ENCODE peak calls at places on chromosomes 6 and 20, in four cellular contexts. One of them, this sample, is unnamed.

GRCh38 chr6:106609699-106610098 is 19.6 kb downstream of the RTN4IP1 start:
- DNase-seq in SK-N-SH: peak
- DNase-seq in H1: no peak
- DNase-seq in HCT116: peak
- DNase-seq in this sample: no peak

GRCh38 chr6:137258170-137258569 is 39.0 kb upstream of the IFNGR1 start:
- DNase-seq in SK-N-SH: no peak
- DNase-seq in H1: no peak
- DNase-seq in HCT116: no peak
- DNase-seq in this sample: no peak

GRCh38 chr6:38170666-38171065 is 351.1 kb downstream of the ZFAND3 start:
- DNase-seq in SK-N-SH: no peak
- DNase-seq in H1: no peak
- DNase-seq in HCT116: no peak
- DNase-seq in this sample: no peak

GRCh38 chr6:84353459-84354423 is 126.3 kb upstream of the CEP162 start:
- DNase-seq in SK-N-SH: no peak
- DNase-seq in H1: no peak
- DNase-seq in HCT116: no peak
- DNase-seq in this sample: no peak

GRCh38 chr6:32763417-32763816 is at the start of gene HLA-DQB2:
- DNase-seq in SK-N-SH: no peak
- DNase-seq in H1: no peak
- DNase-seq in HCT116: peak
- DNase-seq in this sample: peak

GRCh38 chr6:30787954-30788353 is 43.6 kb upstream of the IER3 start:
- DNase-seq in SK-N-SH: no peak
- DNase-seq in H1: no peak
- DNase-seq in HCT116: no peak
- DNase-seq in this sample: no peak

GRCh38 chr6:44646355-44646754 is 258.8 kb downstream of the CDC5L start:
- DNase-seq in SK-N-SH: no peak
- DNase-seq in H1: no peak
- DNase-seq in HCT116: no peak
- DNase-seq in this sample: no peak

GRCh38 chr20:54362283-54362682 is 113.1 kb upstream of the DOK5 start:
- DNase-seq in SK-N-SH: no peak
- DNase-seq in H1: no peak
- DNase-seq in HCT116: no peak
- DNase-seq in this sample: no peak

GRCh38 chr20:19888269-19888669 is 128.9 kb upstream of the NAA20 start:
- DNase-seq in SK-N-SH: no peak
- DNase-seq in H1: no peak
- DNase-seq in HCT116: no peak
- DNase-seq in this sample: peak

GRCh38 chr6:130681028-130681427 is 146.2 kb upstream of the SMLR1 start:
- DNase-seq in SK-N-SH: no peak
- DNase-seq in H1: no peak
- DNase-seq in HCT116: no peak
- DNase-seq in this sample: peak

GRCh38 chr6:161305860-161306259 is 32.0 kb upstream of the AGPAT4 start:
- DNase-seq in SK-N-SH: no peak
- DNase-seq in H1: no peak
- DNase-seq in HCT116: no peak
- DNase-seq in this sample: no peak

GRCh38 chr20:16407251-16408067 is 165.8 kb downstream of the KIF16B start:
- DNase-seq in SK-N-SH: no peak
- DNase-seq in H1: no peak
- DNase-seq in HCT116: no peak
- DNase-seq in this sample: no peak

GRCh38 chr6:156698239-156699016 is 78.8 kb upstream of the ARID1B start:
- DNase-seq in SK-N-SH: no peak
- DNase-seq in H1: no peak
- DNase-seq in HCT116: no peak
- DNase-seq in this sample: no peak

GRCh38 chr6:139965393-139965792 is 590.9 kb upstream of the CITED2 start:
- DNase-seq in SK-N-SH: no peak
- DNase-seq in H1: no peak
- DNase-seq in HCT116: no peak
- DNase-seq in this sample: peak

GRCh38 chr6:167800549-167800948 is 26.2 kb upstream of the AFDN start:
- DNase-seq in SK-N-SH: no peak
- DNase-seq in H1: peak
- DNase-seq in HCT116: no peak
- DNase-seq in this sample: no peak

GRCh38 chr6:15791401-15792137 is 128.7 kb upstream of the DTNBP1 start:
- DNase-seq in SK-N-SH: no peak
- DNase-seq in H1: no peak
- DNase-seq in HCT116: no peak
- DNase-seq in this sample: peak

GRCh38 chr6:25315194-25315593 is 36.0 kb downstream of the CARMIL1 start:
- DNase-seq in SK-N-SH: no peak
- DNase-seq in H1: no peak
- DNase-seq in HCT116: no peak
- DNase-seq in this sample: no peak

GRCh38 chr20:33443006-33443511 is 504 bp downstream of the SNTA1 start:
- DNase-seq in SK-N-SH: no peak
- DNase-seq in H1: no peak
- DNase-seq in HCT116: no peak
- DNase-seq in this sample: no peak

GRCh38 chr6:138403324-138403800 is 661 bp upstream of the HEBP2 start:
- DNase-seq in SK-N-SH: peak
- DNase-seq in H1: peak
- DNase-seq in HCT116: no peak
- DNase-seq in this sample: no peak

GRCh38 chr6:168060521-168060931 is 18.5 kb downstream of the FRMD1 start:
- DNase-seq in SK-N-SH: peak
- DNase-seq in H1: no peak
- DNase-seq in HCT116: no peak
- DNase-seq in this sample: no peak

GRCh38 chr6:106089981-106090380 is 3.8 kb downstream of the PRDM1 start:
- DNase-seq in SK-N-SH: no peak
- DNase-seq in H1: no peak
- DNase-seq in HCT116: no peak
- DNase-seq in this sample: no peak

GRCh38 chr6:144158133-144158532 is 7.8 kb downstream of the STX11 start:
- DNase-seq in SK-N-SH: no peak
- DNase-seq in H1: no peak
- DNase-seq in HCT116: no peak
- DNase-seq in this sample: peak

GRCh38 chr6:1363729-1364572 is 25.4 kb upstream of the FOXF2 start:
- DNase-seq in SK-N-SH: no peak
- DNase-seq in H1: no peak
- DNase-seq in HCT116: peak
- DNase-seq in this sample: no peak

GRCh38 chr6:152206072-152206818 is 398.8 kb downstream of the ESR1 start:
- DNase-seq in SK-N-SH: no peak
- DNase-seq in H1: peak
- DNase-seq in HCT116: peak
- DNase-seq in this sample: peak

GRCh38 chr20:61306935-61307475 is 54.9 kb downstream of the CDH4 start:
- DNase-seq in SK-N-SH: no peak
- DNase-seq in H1: no peak
- DNase-seq in HCT116: no peak
- DNase-seq in this sample: no peak

GRCh38 chr6:11277275-11278206 is 45.1 kb upstream of the NEDD9 start:
- DNase-seq in SK-N-SH: no peak
- DNase-seq in H1: no peak
- DNase-seq in HCT116: no peak
- DNase-seq in this sample: peak

GRCh38 chr20:41738584-41739193 is 120.5 kb upstream of the CHD6 start:
- DNase-seq in SK-N-SH: peak
- DNase-seq in H1: peak
- DNase-seq in HCT116: peak
- DNase-seq in this sample: peak

GRCh38 chr6:26473758-26474438 is 16.1 kb downstream of the BTN2A1 start:
- DNase-seq in SK-N-SH: peak
- DNase-seq in H1: peak
- DNase-seq in HCT116: peak
- DNase-seq in this sample: peak

GRCh38 chr20:41406307-41406706 is 39.7 kb upstream of the EMILIN3 start:
- DNase-seq in SK-N-SH: no peak
- DNase-seq in H1: no peak
- DNase-seq in HCT116: no peak
- DNase-seq in this sample: no peak

GRCh38 chr20:60046011-60046413 is 87.8 kb downstream of the CDH26 start:
- DNase-seq in SK-N-SH: no peak
- DNase-seq in H1: no peak
- DNase-seq in HCT116: no peak
- DNase-seq in this sample: no peak

GRCh38 chr6:125316621-125317020 is 14.9 kb upstream of the HDDC2 start:
- DNase-seq in SK-N-SH: no peak
- DNase-seq in H1: no peak
- DNase-seq in HCT116: no peak
- DNase-seq in this sample: no peak

GRCh38 chr6:30169658-30170614 is 6.6 kb downstream of the TRIM15 start:
- DNase-seq in SK-N-SH: peak
- DNase-seq in H1: no peak
- DNase-seq in HCT116: peak
- DNase-seq in this sample: peak

GRCh38 chr20:46311719-46312074 is 3.4 kb upstream of the CDH22 start:
- DNase-seq in SK-N-SH: no peak
- DNase-seq in H1: no peak
- DNase-seq in HCT116: no peak
- DNase-seq in this sample: no peak

GRCh38 chr20:63153254-63154221 is 62.4 kb downstream of the YTHDF1 start:
- DNase-seq in SK-N-SH: no peak
- DNase-seq in H1: no peak
- DNase-seq in HCT116: no peak
- DNase-seq in this sample: no peak
- TF ChIP-seq MAX in SK-N-SH: no peak
- TF ChIP-seq MAX in H1: no peak
- TF ChIP-seq MAX in HCT116: no peak
- TF ChIP-seq MAX in this sample: no peak

GRCh38 chr20:36121981-36122930 is 32.3 kb upstream of the EPB41L1 start:
- DNase-seq in SK-N-SH: no peak
- DNase-seq in H1: no peak
- DNase-seq in HCT116: peak
- DNase-seq in this sample: no peak
- H3K9ac ChIP-seq in SK-N-SH: no peak
- H3K9ac ChIP-seq in H1: no peak
- H3K9ac ChIP-seq in HCT116: peak
- H3K9ac ChIP-seq in this sample: no peak

DNA sequence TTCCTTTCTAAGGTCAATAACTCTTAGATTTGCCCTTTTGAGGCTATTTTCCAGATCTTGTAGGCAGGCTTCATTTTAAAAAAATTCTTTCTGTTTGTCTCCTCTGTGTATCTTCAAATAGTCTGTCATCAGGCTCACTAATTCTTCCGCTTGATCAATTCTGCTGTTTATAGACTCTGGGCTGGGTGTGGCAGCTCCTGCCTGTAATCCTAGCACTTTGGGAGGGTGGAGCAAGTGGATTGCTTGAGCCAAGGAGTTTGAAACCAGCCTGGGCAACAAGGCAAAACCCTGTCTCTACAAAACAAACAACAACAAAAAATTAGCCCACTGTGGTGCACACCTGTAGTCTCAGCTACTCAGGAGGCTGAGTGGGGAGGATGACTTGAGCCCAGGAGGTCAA is 40.0 kb upstream of the SCP2D1 start:
- DNase-seq in SK-N-SH: no peak
- DNase-seq in H1: no peak
- DNase-seq in HCT116: no peak
- DNase-seq in this sample: no peak
- TF ChIP-seq MAX in SK-N-SH: no peak
- TF ChIP-seq MAX in H1: no peak
- TF ChIP-seq MAX in HCT116: no peak
- TF ChIP-seq MAX in this sample: no peak

GRCh38 chr20:1041845-1042390 is 39.8 kb upstream of the RSPO4 start:
- DNase-seq in SK-N-SH: no peak
- DNase-seq in H1: no peak
- DNase-seq in HCT116: no peak
- DNase-seq in this sample: no peak

GRCh38 chr20:1033751-1034419 is 31.8 kb upstream of the RSPO4 start:
- DNase-seq in SK-N-SH: no peak
- DNase-seq in H1: no peak
- DNase-seq in HCT116: no peak
- DNase-seq in this sample: no peak

GRCh38 chr20:1038205-1038604 is 36.1 kb upstream of the RSPO4 start:
- DNase-seq in SK-N-SH: no peak
- DNase-seq in H1: no peak
- DNase-seq in HCT116: no peak
- DNase-seq in this sample: no peak

GRCh38 chr20:1034420-1034799 is 32.3 kb upstream of the RSPO4 start:
- DNase-seq in SK-N-SH: no peak
- DNase-seq in H1: no peak
- DNase-seq in HCT116: no peak
- DNase-seq in this sample: no peak

GRCh38 chr20:1037039-1037438 is 34.9 kb upstream of the RSPO4 start:
- DNase-seq in SK-N-SH: no peak
- DNase-seq in H1: no peak
- DNase-seq in HCT116: no peak
- DNase-seq in this sample: no peak
- H3K9ac ChIP-seq in SK-N-SH: no peak
- H3K9ac ChIP-seq in H1: no peak
- H3K9ac ChIP-seq in HCT116: no peak
- H3K9ac ChIP-seq in this sample: no peak

DNA sequence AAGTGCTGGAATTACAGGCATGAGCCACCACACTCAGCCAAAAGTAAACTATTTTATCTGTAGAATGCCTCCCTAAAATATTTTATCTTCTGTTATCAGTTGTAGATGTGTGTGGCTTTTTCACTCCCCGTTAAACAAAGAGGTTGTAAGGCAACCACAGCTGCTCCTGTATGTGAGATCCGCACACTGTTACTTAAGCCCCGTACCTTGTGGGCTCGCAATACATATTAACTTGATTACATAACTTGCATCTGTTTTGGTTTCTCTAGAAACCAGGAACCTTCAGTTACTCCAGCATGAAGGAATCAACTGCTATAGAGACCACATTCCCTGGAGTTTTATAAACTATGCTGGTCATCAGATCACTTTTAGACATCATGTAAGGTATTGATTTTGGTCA is 420.1 kb upstream of the SLC35B3 start:
- DNase-seq in SK-N-SH: no peak
- DNase-seq in H1: no peak
- DNase-seq in HCT116: no peak
- DNase-seq in this sample: no peak
- TF ChIP-seq MAX in SK-N-SH: no peak
- TF ChIP-seq MAX in H1: no peak
- TF ChIP-seq MAX in HCT116: no peak
- TF ChIP-seq MAX in this sample: no peak

GRCh38 chr6:35057449-35058030 is 83.6 kb downstream of the TCP11 start:
- DNase-seq in SK-N-SH: peak
- DNase-seq in H1: no peak
- DNase-seq in HCT116: no peak
- DNase-seq in this sample: no peak
- H3K9ac ChIP-seq in SK-N-SH: no peak
- H3K9ac ChIP-seq in H1: no peak
- H3K9ac ChIP-seq in HCT116: no peak
- H3K9ac ChIP-seq in this sample: no peak

DNA sequence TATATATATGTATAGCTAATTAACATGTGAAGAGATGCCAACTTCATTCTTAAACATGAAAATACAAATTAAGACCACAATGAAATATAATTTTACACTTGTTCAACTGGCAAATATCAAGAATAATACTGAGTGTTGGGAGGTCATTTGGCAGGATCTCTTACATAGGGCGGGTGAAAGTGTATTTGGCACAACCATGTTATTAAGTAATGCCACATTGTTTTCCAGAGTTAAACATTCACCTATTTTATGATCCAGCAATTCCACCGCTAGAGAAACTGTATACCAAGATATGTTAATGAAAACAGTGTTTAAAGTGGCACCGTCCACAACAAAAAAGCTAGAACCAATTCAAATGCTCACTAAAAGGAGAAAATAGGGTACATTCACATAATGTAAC is 14.1 kb downstream of the MOCS1 start:
- DNase-seq in SK-N-SH: no peak
- DNase-seq in H1: no peak
- DNase-seq in HCT116: no peak
- DNase-seq in this sample: no peak
- TF ChIP-seq MAX in SK-N-SH: no peak
- TF ChIP-seq MAX in H1: no peak
- TF ChIP-seq MAX in HCT116: no peak
- TF ChIP-seq MAX in this sample: no peak

This sample was measured in endothelial cell of umbilical vein.